ENCODE peak calls at places on chromosomes 5 and 9, in five cellular contexts. O is GM03348, Y is HFFc6, A is GDM1, Z is WTC11. H is an unnamed sample.

GRCh38 chr9:98057095-98057799 is 715 bp downstream of the NANS start:
- DNase-seq in Y (no peak), O (no peak), A (no peak), Z (no peak), H (no peak)

GRCh38 chr9:75385236-75385635 is 296.9 kb downstream of the OSTF1 start:
- DNase-seq in A (no peak), Y (no peak), O (no peak), Z (no peak), H (no peak)

GRCh38 chr5:120778491-120779293 is 314.6 kb downstream of the PRR16 start:
- DNase-seq in Y (peak; percentile 73), A (no peak), Z (no peak), O (peak; percentile 37), H (no peak)

GRCh38 chr9:129412814-129413536 is 207.9 kb downstream of the C9orf50 start:
- DNase-seq in A (peak; percentile 52), Y (peak; percentile 73), O (peak; percentile 80), Z (no peak), H (peak; percentile 60)

GRCh38 chr5:141245250-141245717 is at the start of gene PCDHB15:
- DNase-seq in Y (no peak), O (no peak), A (no peak), Z (peak; percentile 85), H (no peak)

GRCh38 chr5:78649220-78649700 is 688 bp upstream of the LHFPL2 start:
- DNase-seq in Z (peak; percentile 35), Y (peak; percentile 18), A (no peak), O (peak; percentile 31), H (no peak)

GRCh38 chr5:396715-397032 is 46.3 kb upstream of the EXOC3 start:
- DNase-seq in A (no peak), Z (no peak), O (no peak), Y (no peak), H (no peak)

GRCh38 chr9:89949116-89949515 is 344.3 kb downstream of the GADD45G start:
- DNase-seq in A (no peak), Z (no peak), Y (no peak), O (no peak), H (no peak)

GRCh38 chr5:89473196-89473595 is 590.2 kb upstream of the MEF2C start:
- DNase-seq in Z (no peak), A (no peak), Y (no peak), O (no peak), H (no peak)

GRCh38 chr9:129860653-129861446 is 25.6 kb downstream of the USP20 start:
- DNase-seq in Z (no peak), A (no peak), Y (no peak), O (no peak), H (no peak)